ENCODE peak calls at places on chromosomes 5 and 9, in five cellular contexts. Q is activated CD4-positive, alpha-beta T cell treated with anti-CD3 and anti-CD28 coated beads, Interleukin-2, amount 50 U/mL, for 48 hours; C is GF-D8; M is putamen; B is D721Med. J is an unnamed sample.

GRCh38 chr9:121984726-121985402 is 108.2 kb downstream of the TTLL11 start:
- DNase-seq in Q (no peak), C (no peak), M (no peak), B (no peak), J (no peak)

GRCh38 chr5:149030392-149030791 is 32.5 kb downstream of the SH3TC2 start:
- DNase-seq in Q (no peak), C (no peak), M (no peak), B (no peak), J (no peak)

GRCh38 chr9:20549053-20549452 is 73.2 kb downstream of the MLLT3 start:
- DNase-seq in Q (no peak), C (no peak), M (no peak), B (no peak), J (no peak)

GRCh38 chr5:68176253-68176652 is 39.3 kb upstream of the PIK3R1 start:
- DNase-seq in Q (no peak), C (no peak), M (no peak), B (no peak), J (no peak)

GRCh38 chr5:38660194-38660668 is 103.8 kb upstream of the LIFR start:
- DNase-seq in Q (no peak), C (no peak), M (no peak), B (no peak), J (no peak)

GRCh38 chr5:109705596-109705995 is 15.9 kb downstream of the MAN2A1 start:
- DNase-seq in Q (no peak), C (no peak), M (no peak), B (no peak), J (no peak)

GRCh38 chr5:93890657-93891056 is 149.3 kb upstream of the POU5F2 start:
- DNase-seq in Q (no peak), C (no peak), M (no peak), B (no peak), J (no peak)

GRCh38 chr5:113510836-113511451 is 2.5 kb upstream of the YTHDC2 start:
- DNase-seq in Q (no peak), C (no peak), M (no peak), B (no peak), J (no peak)

GRCh38 chr5:136082390-136083193 is 50.1 kb upstream of the SMAD5 start:
- DNase-seq in Q (peak; percentile 80), C (no peak), M (no peak), B (peak; percentile 41), J (peak; percentile 43)

GRCh38 chr9:105441761-105442160 is 6.1 kb upstream of the FSD1L start:
- DNase-seq in Q (no peak), C (no peak), M (no peak), B (no peak), J (no peak)

GRCh38 chr5:9479981-9480380 is 65.9 kb downstream of the SEMA5A start:
- DNase-seq in Q (no peak), C (no peak), M (no peak), B (no peak), J (no peak)

GRCh38 chr9:136403915-136404800 is 4.2 kb upstream of the SNAPC4 start:
- DNase-seq in Q (peak; percentile 68), C (no peak), M (no peak), B (no peak), J (no peak)

GRCh38 chr5:108747111-108748009 is at the start of gene FER:
- DNase-seq in Q (peak; percentile 33), C (no peak), M (peak; percentile 72), B (no peak), J (peak; percentile 45)

J was measured in Ammon's horn.